ENCODE peak calls at places on chromosomes 11 and 22, in four cellular contexts. L, Q, H and G are unnamed samples.

GRCh38 chr11:99406345-99406744 is 385.6 kb downstream of the CNTN5 start:
- DNase-seq in L (no peak), Q (no peak), H (no peak), G (no peak)

GRCh38 chr11:68099474-68100405 is 21.4 kb downstream of the CHKA start:
- DNase-seq in L (peak), Q (peak), H (peak), G (no peak)

GRCh38 chr22:30887861-30888260 is 80.7 kb downstream of the MORC2 start:
- DNase-seq in L (no peak), Q (no peak), H (no peak), G (no peak)

GRCh38 chr11:33936745-33937612 is 45.1 kb upstream of the LMO2 start:
- DNase-seq in L (peak), Q (peak), H (no peak), G (no peak)

GRCh38 chr22:29206372-29207230 is 905 bp downstream of the EMID1 start:
- DNase-seq in L (no peak), Q (no peak), H (no peak), G (no peak)

GRCh38 chr11:61567286-61568061 is 13.4 kb downstream of the SYT7 start:
- DNase-seq in L (peak), Q (peak), H (no peak), G (peak)

GRCh38 chr11:115918579-115918978 is 414.4 kb upstream of the CADM1 start:
- DNase-seq in L (no peak), Q (no peak), H (no peak), G (no peak)

GRCh38 chr22:50261615-50262459 is at the start of gene MAPK12:
- DNase-seq in L (peak), Q (no peak), H (no peak), G (peak)

GRCh38 chr11:73878771-73879170 is 2.0 kb downstream of the PAAF1 start:
- DNase-seq in L (no peak), Q (no peak), H (no peak), G (no peak)

GRCh38 chr22:35064664-35065063 is 1.3 kb upstream of the ISX start:
- DNase-seq in L (peak), Q (peak), H (peak), G (peak)

GRCh38 chr22:41919357-41920224 is 4.7 kb upstream of the SHISA8 start:
- DNase-seq in L (peak), Q (peak), H (peak), G (peak)

GRCh38 chr11:65115361-65116082 is 2.0 kb downstream of the ZNHIT2 start:
- DNase-seq in L (no peak), Q (no peak), H (no peak), G (no peak)

GRCh38 chr11:125925247-125925740 is 20.6 kb upstream of the VSIG10L2 start:
- DNase-seq in L (no peak), Q (no peak), H (no peak), G (no peak)
- TF ChIP-seq SPI1 in L (no peak), Q (no peak), H (no peak), G (no peak)

DNA sequence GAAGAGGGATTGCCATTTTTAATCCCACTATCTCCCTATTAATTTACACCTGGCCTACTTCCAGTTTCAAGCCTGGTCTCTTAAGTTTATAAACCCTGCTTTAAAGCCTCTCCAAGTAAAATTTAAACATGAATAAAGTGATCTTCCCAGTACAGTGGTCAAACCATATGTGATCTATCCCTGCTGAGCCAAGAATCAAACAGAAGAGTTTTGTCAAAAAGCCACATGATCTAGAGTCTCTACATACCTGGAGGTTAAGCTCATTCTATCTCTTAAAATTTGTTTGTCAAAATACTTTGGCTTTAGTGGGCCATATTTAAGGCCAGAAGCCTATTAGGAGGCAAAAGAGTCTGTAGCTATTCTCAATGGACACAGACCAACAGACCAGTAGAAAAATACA is 42.9 kb upstream of the DDI1 start:
- DNase-seq in L (no peak), Q (no peak), H (no peak), G (no peak)
- TF ChIP-seq SPI1 in L (no peak), Q (no peak), H (no peak), G (no peak)

DNA sequence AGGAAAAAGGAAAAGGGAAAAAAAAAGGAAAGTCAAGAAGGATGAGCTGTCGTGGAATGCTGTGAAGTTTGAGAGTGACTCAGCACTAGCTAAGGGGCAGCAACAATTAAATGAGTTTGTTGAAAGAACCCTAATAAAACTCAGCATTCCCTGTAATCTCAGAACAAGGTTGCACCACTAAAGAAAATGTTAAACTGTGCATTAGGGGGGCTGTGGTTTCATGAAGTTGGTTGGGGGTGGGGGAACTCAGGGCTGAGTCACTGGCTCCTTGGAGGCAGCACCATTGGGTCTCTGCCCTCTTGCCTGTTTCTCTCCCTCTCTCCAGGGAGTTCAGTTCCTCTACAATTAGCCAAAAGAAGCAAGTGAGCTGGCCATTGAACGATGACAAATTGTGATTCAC is 64.4 kb upstream of the BLID start:
- DNase-seq in L (no peak), Q (no peak), H (no peak), G (no peak)
- TF ChIP-seq SPI1 in L (no peak), Q (no peak), H (no peak), G (no peak)

DNA sequence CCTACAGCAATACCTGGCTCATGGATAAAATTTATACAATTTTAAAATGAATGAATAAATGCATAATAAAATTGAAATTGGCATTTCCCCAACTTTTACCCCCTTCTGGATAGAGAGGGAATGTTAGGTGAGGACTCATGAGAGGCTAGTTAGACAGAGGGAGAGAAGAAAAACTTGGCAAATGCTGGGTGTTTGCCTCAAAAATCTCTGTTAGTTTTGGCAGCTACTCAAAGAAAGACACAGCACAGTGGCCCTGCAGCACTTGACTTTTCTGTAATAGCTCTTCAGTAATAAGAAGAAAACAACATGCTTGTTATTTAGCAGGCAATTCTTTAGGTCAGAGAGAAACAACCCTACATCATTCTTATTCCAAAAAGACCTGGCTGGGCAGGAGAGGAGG is 20.7 kb upstream of the IZUMO1R start:
- DNase-seq in L (no peak), Q (no peak), H (no peak), G (no peak)
- TF ChIP-seq SPI1 in L (no peak), Q (no peak), H (no peak), G (no peak)

GRCh38 chr11:127037001-127037400 is 36.4 kb upstream of the KIRREL3 start:
- DNase-seq in L (no peak), Q (no peak), H (no peak), G (no peak)

GRCh38 chr11:127044535-127044934 is 44.0 kb upstream of the KIRREL3 start:
- DNase-seq in L (no peak), Q (no peak), H (no peak), G (no peak)

GRCh38 chr11:127042445-127042844 is 41.9 kb upstream of the KIRREL3 start:
- DNase-seq in L (no peak), Q (no peak), H (no peak), G (no peak)
- TF ChIP-seq SPI1 in L (no peak), Q (no peak), H (no peak), G (no peak)